ENCODE peak calls at places on chromosome 2, in eight cellular contexts. P is uterus, M is GM12878, Q is stomach, Z is transverse colon, V is sigmoid colon, G is cardiac muscle cell, K is HCT116. N is an unnamed sample. For H3K4me1 and H3K9me3, the result is how much of the 10 kb centered on the place peaks cover.

GRCh38 chr2:182229288-182229687 is 197.5 kb downstream of the PDE1A start:
- DNase-seq in P (no peak), M (no peak), Q (no peak), Z (no peak), V (no peak), G (no peak), K (no peak), N (peak)

GRCh38 chr2:104826016-104826415 is 27.9 kb upstream of the POU3F3 start:
- DNase-seq in P (no peak), M (no peak), Q (no peak), Z (no peak), V (no peak), G (no peak), K (no peak), N (no peak)

GRCh38 chr2:233544079-233544690 is 22.4 kb downstream of the USP40 start:
- DNase-seq in P (no peak), M (no peak), Q (no peak), Z (peak), V (no peak), G (no peak), K (no peak), N (no peak)

GRCh38 chr2:179594268-179595112 is 266.9 kb downstream of the ZNF385B start:
- DNase-seq in P (no peak), M (no peak), Q (no peak), Z (no peak), V (no peak), G (no peak), K (no peak), N (no peak)

GRCh38 chr2:237242091-237242536 is 156.4 kb downstream of the COPS8 start:
- DNase-seq in P (no peak), M (no peak), Q (no peak), Z (no peak), V (no peak), G (no peak), K (no peak), N (no peak)

GRCh38 chr2:232779935-232780334 is 3.6 kb upstream of the KCNJ13 start:
- DNase-seq in P (no peak), M (no peak), Q (peak), Z (no peak), V (no peak), G (no peak), K (no peak), N (no peak)

GRCh38 chr2:204109681-204110080 is 173.1 kb downstream of the ICOS start:
- DNase-seq in P (peak), M (no peak), Q (no peak), Z (no peak), V (no peak), G (no peak), K (no peak), N (no peak)

GRCh38 chr2:203594541-203594940 is 59.4 kb upstream of the RAPH1 start:
- DNase-seq in P (no peak), M (no peak), Q (no peak), Z (no peak), V (no peak), G (peak), K (no peak), N (peak)

GRCh38 chr2:190649035-190649797 is at the start of gene NAB1:
- DNase-seq in P (peak), M (no peak), Q (peak), Z (peak), V (peak), G (peak), K (no peak), N (peak)

GRCh38 chr2:157470321-157470720 is 26.4 kb upstream of the CYTIP start:
- DNase-seq in P (no peak), M (peak), Q (no peak), Z (no peak), V (no peak), G (no peak), K (no peak), N (no peak)

GRCh38 chr2:157466764-157467163 is 22.9 kb upstream of the CYTIP start:
- DNase-seq in P (no peak), M (no peak), Q (no peak), Z (no peak), V (no peak), G (no peak), K (no peak), N (no peak)

GRCh38 chr2:157468931-157469708 is 25.2 kb upstream of the CYTIP start:
- DNase-seq in P (no peak), M (peak), Q (no peak), Z (no peak), V (no peak), G (peak), K (no peak), N (peak)

GRCh38 chr2:157473585-157473984 is 29.7 kb upstream of the CYTIP start:
- DNase-seq in P (no peak), M (no peak), Q (no peak), Z (no peak), V (no peak), G (no peak), K (no peak), N (no peak)

DNA sequence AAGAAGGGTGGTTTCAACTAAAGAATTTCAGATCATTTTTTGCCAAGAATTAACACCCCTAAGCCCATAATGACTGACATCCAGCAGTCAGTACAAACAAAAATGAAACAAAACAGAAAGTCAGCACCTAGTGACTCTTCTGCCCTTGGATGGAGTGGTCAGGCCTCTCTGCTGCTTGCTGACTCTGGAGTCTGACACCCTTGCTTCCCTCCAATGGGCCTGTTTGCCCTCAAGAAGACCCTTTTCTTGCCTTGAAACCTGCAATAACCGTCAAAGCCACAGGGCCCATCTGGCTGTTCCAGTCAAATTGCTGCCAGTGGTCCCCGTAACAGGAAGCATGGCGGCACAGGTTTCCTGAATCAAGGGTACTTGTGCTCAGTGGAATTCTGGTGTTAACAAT is 27.2 kb upstream of the CYTIP start:
- DNase-seq in P (no peak), M (no peak), Q (no peak), Z (no peak), V (no peak), G (no peak), K (no peak), N (no peak)
- H3K4me3 ChIP-seq in P (no peak), M (peak), Q (no peak), Z (no peak), V (no peak), G (no peak), K (no peak), N (no peak)

GRCh38 chr2:2121887-2122286 is 209.2 kb downstream of the MYT1L start:
- DNase-seq in P (no peak), M (no peak), Q (no peak), Z (no peak), V (no peak), G (no peak), K (no peak), N (no peak)

GRCh38 chr2:2123259-2123658 is 207.8 kb downstream of the MYT1L start:
- DNase-seq in P (no peak), M (no peak), Q (no peak), Z (no peak), V (no peak), G (no peak), K (no peak), N (no peak)

GRCh38 chr2:2116657-2117056 is 214.4 kb downstream of the MYT1L start:
- DNase-seq in P (no peak), M (no peak), Q (no peak), Z (no peak), V (no peak), G (no peak), K (no peak), N (no peak)

GRCh38 chr2:2114745-2115245 is 216.3 kb downstream of the MYT1L start:
- DNase-seq in P (no peak), M (no peak), Q (no peak), Z (no peak), V (no peak), G (no peak), K (no peak), N (no peak)

DNA sequence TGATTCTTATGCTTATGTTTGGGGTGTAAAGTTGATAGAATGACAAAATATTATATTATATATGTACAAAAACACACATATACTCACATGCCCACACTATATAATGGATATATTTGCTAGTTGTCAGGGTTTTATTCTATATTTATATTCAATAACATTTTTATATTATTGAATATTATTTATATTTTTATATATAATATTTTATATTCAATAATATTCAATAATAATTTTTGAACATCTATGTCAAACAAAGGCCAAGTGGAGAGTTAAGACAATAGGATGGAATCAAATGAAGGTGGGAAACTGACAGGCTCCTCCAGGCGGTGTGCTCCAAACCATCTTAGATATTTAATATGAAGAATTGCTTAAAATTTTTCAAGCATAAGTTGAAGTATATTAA is 213.2 kb downstream of the MYT1L start:
- DNase-seq in P (no peak), M (no peak), Q (no peak), Z (no peak), V (no peak), G (no peak), K (no peak), N (no peak)
- H3K4me1 ChIP-seq in P (under half), M (under half), Q (under half), Z (under half), V (under half), G (under half), K (under half), N (under half)

GRCh38 chr2:57217013-57217412 is 829.6 kb upstream of the VRK2 start:
- DNase-seq in P (no peak), M (no peak), Q (no peak), Z (no peak), V (no peak), G (no peak), K (no peak), N (no peak)

GRCh38 chr2:57218206-57218605 is 828.4 kb upstream of the VRK2 start:
- DNase-seq in P (no peak), M (no peak), Q (no peak), Z (no peak), V (no peak), G (no peak), K (no peak), N (no peak)
- H3K9me3 ChIP-seq in P (under half), M (under half), Q (under half), Z (under half), V (under half), G (under half), K (under half), N (under half)

DNA sequence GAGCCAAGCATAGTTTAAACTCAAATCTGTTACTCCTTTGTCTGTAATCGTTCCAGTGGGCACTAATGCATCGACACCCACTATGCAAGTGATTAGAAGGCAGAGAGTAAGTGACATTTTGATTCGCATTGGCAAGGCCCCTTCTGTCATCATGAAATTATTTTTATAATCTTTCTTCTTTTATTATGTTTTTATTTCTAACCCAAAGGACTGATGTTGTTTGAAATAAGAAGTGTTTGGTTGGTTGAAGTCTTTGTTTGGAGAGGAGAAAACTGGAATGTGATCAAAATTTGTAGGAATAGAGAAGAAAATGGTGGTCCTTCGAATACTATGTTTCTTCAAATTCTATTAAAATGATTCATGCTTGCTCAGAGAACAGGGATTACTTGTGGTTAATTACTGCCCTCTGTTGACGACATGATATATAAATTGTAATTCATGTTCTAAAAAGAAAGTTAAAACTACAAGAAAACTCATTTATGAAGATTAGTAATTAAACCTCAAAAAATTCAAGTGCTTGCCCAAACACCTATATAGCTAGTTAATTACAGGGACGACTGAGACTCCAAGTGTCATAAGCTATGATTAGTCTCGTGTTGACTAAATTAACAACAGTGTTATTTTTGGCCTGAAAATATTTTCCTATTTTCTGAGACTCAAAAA is 26.4 kb upstream of the TFPI start:
- DNase-seq in P (no peak), M (no peak), Q (no peak), Z (no peak), V (no peak), G (peak), K (peak), N (peak)
- H3K4me3 ChIP-seq in P (peak), M (no peak), Q (peak), Z (no peak), V (peak), G (no peak), K (no peak), N (peak)

GRCh38 chr2:131077966-131078365 is 15.3 kb downstream of the FAM168B start:
- DNase-seq in P (no peak), M (no peak), Q (no peak), Z (no peak), V (no peak), G (no peak), K (no peak), N (no peak)
- H3K4me1 ChIP-seq in P (under half), M (under half), Q (under half), Z (under half), V (under half), G (under half), K (under half), N (under half)

GRCh38 chr2:16251511-16252205 is 311.3 kb downstream of the MYCN start:
- DNase-seq in P (no peak), M (no peak), Q (no peak), Z (no peak), V (no peak), G (no peak), K (no peak), N (no peak)

GRCh38 chr2:16253291-16253690 is 312.9 kb downstream of the MYCN start:
- DNase-seq in P (no peak), M (no peak), Q (no peak), Z (no peak), V (no peak), G (no peak), K (no peak), N (no peak)

GRCh38 chr2:16250886-16251285 is 310.5 kb downstream of the MYCN start:
- DNase-seq in P (no peak), M (no peak), Q (peak), Z (no peak), V (no peak), G (no peak), K (no peak), N (no peak)

GRCh38 chr2:16252891-16253290 is 312.5 kb downstream of the MYCN start:
- DNase-seq in P (no peak), M (no peak), Q (no peak), Z (no peak), V (no peak), G (no peak), K (no peak), N (no peak)

DNA sequence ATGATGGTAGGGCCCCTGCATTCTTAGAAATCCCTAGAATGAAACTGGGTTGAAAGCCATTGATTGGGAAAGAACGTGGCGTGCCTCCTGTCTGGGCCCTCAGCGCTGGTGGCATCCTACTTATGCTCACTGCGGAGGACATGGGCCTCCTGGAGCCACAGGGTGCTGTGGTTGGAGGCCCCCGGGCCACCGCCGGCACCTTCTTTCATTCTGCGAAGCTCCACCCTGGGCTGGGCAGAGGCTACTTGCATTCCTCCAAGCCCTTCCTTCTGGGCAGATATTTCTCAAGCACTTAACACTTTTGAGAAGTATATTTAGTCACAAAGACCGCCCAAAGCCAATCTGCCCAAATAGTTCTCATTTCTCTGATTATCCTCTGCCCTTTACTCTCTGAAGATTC is 311.9 kb downstream of the MYCN start:
- DNase-seq in P (no peak), M (no peak), Q (no peak), Z (no peak), V (no peak), G (no peak), K (no peak), N (no peak)
- H3K9me3 ChIP-seq in P (under half), M (under half), Q (under half), Z (under half), V (under half), G (under half), K (under half), N (under half)

N was measured in adipocyte.